ENCODE peak calls at places on chromosome 15, in five cellular contexts. A is A549, W is HepG2, D is GM12878, M is HCT116. O is an unnamed sample.
A peak's percentile ranks its signal among the peaks of the same experiment; 100 is the strongest.

GRCh38 chr15:81265944-81266775 is 57.8 kb downstream of the STARD5 start:
- DNase-seq in A (peak; percentile 90), M (peak; percentile 74), W (peak; percentile 59), D (no peak), O (peak; percentile 89)

GRCh38 chr15:37995461-37996347 is 61.3 kb downstream of the TMCO5A start:
- DNase-seq in D (peak; percentile 26), W (peak; percentile 18), M (peak; percentile 45), A (no peak), O (peak; percentile 57)

GRCh38 chr15:75164625-75165024 is 37.1 kb upstream of the C15orf39 start:
- DNase-seq in D (no peak), W (no peak), A (no peak), M (no peak), O (no peak)

GRCh38 chr15:88776646-88777045 is 26.6 kb upstream of the ACAN start:
- DNase-seq in M (no peak), D (no peak), A (no peak), W (no peak), O (no peak)

GRCh38 chr15:75056036-75056435 is 32.6 kb downstream of the PPCDC start:
- DNase-seq in A (no peak), W (no peak), D (no peak), M (no peak), O (no peak)

GRCh38 chr15:98903377-98904018 is 104.1 kb downstream of the PGPEP1L start:
- DNase-seq in W (no peak), D (no peak), A (peak; percentile 47), M (no peak), O (no peak)

GRCh38 chr15:50137330-50137761 is 18.3 kb upstream of the ATP8B4 start:
- DNase-seq in D (no peak), W (no peak), M (peak; percentile 86), A (peak; percentile 77), O (no peak)

GRCh38 chr15:30816430-30816829 is 87.3 kb upstream of the FAN1 start:
- DNase-seq in M (no peak), W (no peak), D (no peak), A (no peak), O (no peak)

GRCh38 chr15:63015618-63016017 is 26.9 kb upstream of the TPM1 start:
- DNase-seq in W (no peak), M (no peak), D (no peak), A (peak; percentile 48), O (no peak)

GRCh38 chr15:57457726-57458125 is 81.4 kb downstream of the CGNL1 start:
- DNase-seq in W (no peak), A (no peak), D (no peak), M (no peak), O (no peak)
- TF ChIP-seq MAX in W (no peak), A (no peak), D (no peak), M (no peak), O (no peak)

GRCh38 chr15:39321977-39322376 is 258.9 kb upstream of the THBS1 start:
- DNase-seq in D (no peak), A (no peak), W (no peak), M (no peak), O (no peak)
- TF ChIP-seq MAX in D (no peak), A (no peak), W (no peak), M (no peak), O (no peak)

GRCh38 chr15:65653341-65653740 is 31.6 kb downstream of the SLC24A1 start:
- DNase-seq in A (no peak), M (no peak), W (no peak), D (no peak), O (no peak)

GRCh38 chr15:65651831-65652749 is 30.4 kb downstream of the SLC24A1 start:
- DNase-seq in M (no peak), A (no peak), D (no peak), W (no peak), O (no peak)

GRCh38 chr15:65653781-65654521 is 32.2 kb downstream of the SLC24A1 start:
- DNase-seq in A (no peak), M (no peak), W (no peak), D (no peak), O (no peak)

GRCh38 chr15:65655026-65655425 is 33.3 kb downstream of the SLC24A1 start:
- DNase-seq in W (peak; percentile 32), D (no peak), A (no peak), M (no peak), O (no peak)

DNA sequence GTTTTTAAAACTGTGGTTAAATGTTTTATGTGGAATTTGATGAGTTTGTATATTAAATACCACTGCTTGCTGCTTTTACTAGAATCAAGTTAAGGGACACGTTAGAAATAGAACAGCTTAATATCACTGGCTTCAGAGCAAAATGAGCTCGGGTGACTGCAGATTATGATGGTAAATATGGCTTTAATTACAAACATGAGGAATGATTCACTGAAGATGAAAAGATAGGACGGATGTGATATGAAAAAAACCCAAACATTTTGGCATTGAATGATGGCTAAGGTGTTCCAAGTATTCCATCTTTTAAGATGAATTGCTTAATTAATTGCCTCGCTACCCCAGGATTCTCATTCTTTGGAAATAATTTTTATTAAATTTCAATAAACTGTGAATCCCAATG is 33.7 kb downstream of the SLC24A1 start:
- DNase-seq in D (no peak), W (no peak), M (no peak), A (no peak), O (no peak)
- TF ChIP-seq MAX in D (no peak), W (no peak), M (no peak), A (no peak), O (no peak)

GRCh38 chr15:78679089-78679511 is 38.1 kb upstream of the CHRNB4 start:
- DNase-seq in A (no peak), W (no peak), D (no peak), M (no peak), O (no peak)

GRCh38 chr15:78682013-78682651 is 41.1 kb upstream of the CHRNB4 start:
- DNase-seq in M (no peak), D (no peak), W (no peak), A (no peak), O (peak; percentile 48)

GRCh38 chr15:78682693-78683410 is 41.8 kb upstream of the CHRNB4 start:
- DNase-seq in A (no peak), D (no peak), W (no peak), M (no peak), O (no peak)

GRCh38 chr15:78680416-78681068 is 39.5 kb upstream of the CHRNB4 start:
- DNase-seq in D (no peak), M (no peak), W (no peak), A (no peak), O (peak; percentile 55)

DNA sequence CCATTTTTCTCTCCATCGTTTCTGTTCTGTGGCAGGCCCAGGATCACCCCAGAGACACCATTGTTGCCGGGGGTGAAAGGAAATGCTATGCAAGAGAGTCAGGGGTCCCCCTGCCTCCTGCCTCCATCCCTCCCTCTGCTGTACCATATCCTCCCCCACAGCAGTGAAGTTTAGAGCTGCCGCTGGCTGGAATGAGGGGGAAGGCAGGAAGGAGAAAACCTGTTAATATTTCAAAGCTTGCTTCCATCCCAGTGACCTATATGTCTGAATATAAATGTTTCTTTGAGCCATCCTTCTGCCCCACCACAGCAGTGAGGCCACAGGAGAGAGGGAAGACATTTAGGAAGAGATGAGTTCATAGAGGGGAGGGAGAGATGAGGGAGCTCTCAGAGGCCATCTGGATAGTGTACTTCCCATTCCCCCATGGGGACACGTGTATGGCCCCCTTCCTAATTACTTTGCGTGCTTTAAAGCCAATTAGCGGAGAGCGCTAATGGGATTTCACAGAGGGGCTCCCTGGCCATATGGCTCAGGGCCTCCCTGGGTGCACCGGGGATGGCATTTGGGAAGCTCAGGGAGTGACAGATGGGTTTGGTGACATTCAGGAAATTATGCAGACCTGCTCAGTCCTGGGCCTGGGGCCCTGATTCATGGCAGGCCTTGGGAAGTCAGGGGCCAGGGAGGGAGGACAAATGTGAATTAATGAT is 40.4 kb upstream of the CHRNB4 start:
- DNase-seq in A (no peak), W (no peak), D (no peak), M (no peak), O (peak; percentile 7)
- TF ChIP-seq MAX in A (no peak), W (no peak), D (no peak), M (no peak), O (no peak)

DNA sequence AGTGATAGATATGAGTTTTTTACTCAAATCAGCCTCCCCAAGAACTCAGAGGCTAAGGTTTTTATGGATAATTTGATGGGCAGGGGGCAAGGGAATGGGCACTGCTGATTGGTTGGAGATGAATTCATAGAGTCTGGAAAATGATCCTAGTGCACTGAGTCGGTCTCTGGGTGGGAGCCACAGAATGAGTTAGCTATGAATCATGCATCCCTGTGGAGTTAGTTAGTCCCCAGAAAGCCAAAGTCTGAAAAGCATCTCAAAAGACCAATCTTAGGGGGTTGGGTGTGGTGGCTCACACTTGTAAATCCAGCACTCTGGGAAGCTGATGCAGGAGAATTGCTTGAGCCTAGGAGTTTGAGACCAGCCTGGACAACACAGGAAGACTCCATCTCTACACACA is 516.1 kb downstream of the AGBL1 start:
- DNase-seq in W (no peak), A (no peak), M (no peak), D (no peak), O (no peak)
- TF ChIP-seq MAX in W (no peak), A (no peak), M (no peak), D (no peak), O (no peak)

O was measured in NB4.